ENCODE peak calls at places on chromosomes 16 and 17, in seven cellular contexts. O is glutamatergic neuron; K is IMR-90; U is memory B cell; G is GDM1; M is activated T-helper 1 cell treated with anti-CD3 and anti-CD28 coated beads, Interleukin-2, amount 50 U/mL, for 16 hours; A is stomach. B is an unnamed sample.

GRCh38 chr16:86297391-86297790 is 212.9 kb upstream of the FOXF1 start:
- DNase-seq in O (no peak), K (peak), U (no peak), G (no peak), M (no peak), A (no peak), B (peak)

GRCh38 chr17:66403846-66404597 is 101.6 kb downstream of the PRKCA start:
- DNase-seq in O (no peak), K (peak), U (no peak), G (no peak), M (no peak), A (no peak), B (no peak)

GRCh38 chr17:43363181-43363925 is 35.4 kb upstream of the ARL4D start:
- DNase-seq in O (no peak), K (no peak), U (no peak), G (no peak), M (no peak), A (no peak), B (no peak)

GRCh38 chr16:67969286-67970039 is 1.0 kb upstream of the SLC12A4 start:
- DNase-seq in O (no peak), K (no peak), U (no peak), G (no peak), M (no peak), A (no peak), B (no peak)

GRCh38 chr17:28371245-28372202 is at the start of gene SARM1:
- DNase-seq in O (peak), K (peak), U (peak), G (peak), M (peak), A (peak), B (peak)

GRCh38 chr17:47300718-47301117 is 23.0 kb upstream of the EFCAB13 start:
- DNase-seq in O (no peak), K (no peak), U (no peak), G (no peak), M (no peak), A (no peak), B (no peak)

GRCh38 chr16:55835578-55835977 is 2.7 kb upstream of the CES1 start:
- DNase-seq in O (no peak), K (no peak), U (no peak), G (no peak), M (no peak), A (no peak), B (no peak)

GRCh38 chr17:65763786-65764185 is 202.3 kb upstream of the AXIN2 start:
- DNase-seq in O (no peak), K (no peak), U (no peak), G (no peak), M (no peak), A (no peak), B (no peak)

GRCh38 chr16:19776565-19776964 is 58.5 kb downstream of the IQCK start:
- DNase-seq in O (no peak), K (no peak), U (no peak), G (no peak), M (no peak), A (no peak), B (no peak)

GRCh38 chr17:181213-182163 is at the start of gene DOC2B:
- DNase-seq in O (peak), K (peak), U (no peak), G (no peak), M (no peak), A (peak), B (peak)

GRCh38 chr16:72066747-72067146 is 3.7 kb downstream of the HPR start:
- DNase-seq in O (no peak), K (peak), U (peak), G (no peak), M (no peak), A (no peak), B (peak)

GRCh38 chr17:82615084-82616020 is 32.9 kb downstream of the WDR45B start:
- DNase-seq in O (peak), K (no peak), U (no peak), G (no peak), M (no peak), A (no peak), B (no peak)

GRCh38 chr17:75130632-75131277 is 787 bp downstream of the NT5C start:
- DNase-seq in O (peak), K (peak), U (peak), G (no peak), M (peak), A (peak), B (peak)

GRCh38 chr16:49998991-49999390 is 26.0 kb upstream of the CNEP1R1 start:
- DNase-seq in O (no peak), K (no peak), U (no peak), G (no peak), M (no peak), A (no peak), B (no peak)

GRCh38 chr17:35062284-35062683 is 1.2 kb downstream of the RFFL start:
- DNase-seq in O (no peak), K (no peak), U (no peak), G (no peak), M (no peak), A (no peak), B (no peak)

B was measured in kidney tubule cell.